ENCODE peak calls at places on chromosome 17, in ten cellular contexts. Y is NCI-H1105; L is nephron progenitor cell; X is T follicular helper cell; W is bronchial epithelial cell; A is MG63; I is KG1; J is activated CD4-positive, alpha-beta T cell treated with anti-CD3 and anti-CD28 coated beads, Interleukin-2, amount 50 U/mL, for 1 hour; N is NCI-H1694 treated with DMSO at 0.1 percent for 48 hours; P is left colon. B is an unnamed sample.

GRCh38 chr17:73718912-73719311 is 74.7 kb upstream of the SDK2 start:
- DNase-seq in Y (no peak), X (no peak), P (no peak), I (no peak), J (no peak), W (no peak), L (no peak), N (no peak), A (no peak), B (no peak)

GRCh38 chr17:58332720-58333395 is 4.3 kb upstream of the TSPOAP1 start:
- DNase-seq in L (no peak), J (no peak), P (no peak), Y (no peak), I (peak; percentile 91), W (no peak), A (no peak), X (no peak), N (no peak), B (no peak)

GRCh38 chr17:40427002-40427491 is 9.4 kb upstream of the TOP2A start:
- DNase-seq in N (no peak), I (no peak), W (no peak), Y (no peak), A (no peak), L (no peak), P (no peak), X (no peak), J (no peak), B (no peak)

GRCh38 chr17:72737291-72737690 is 355.2 kb downstream of the SLC39A11 start:
- DNase-seq in L (no peak), J (no peak), Y (no peak), I (no peak), W (no peak), P (no peak), A (no peak), X (no peak), N (no peak), B (no peak)

GRCh38 chr17:4161560-4162221 is 18.7 kb downstream of the CYB5D2 start:
- DNase-seq in N (no peak), W (no peak), I (no peak), X (no peak), L (no peak), Y (no peak), P (no peak), J (no peak), A (peak; percentile 31), B (no peak)

GRCh38 chr17:57739402-57740224 is 5.5 kb downstream of the CCDC182 start:
- DNase-seq in X (no peak), I (no peak), J (no peak), N (peak; percentile 77), P (no peak), L (no peak), W (peak; percentile 58), Y (peak; percentile 29), A (no peak), B (peak; percentile 46)

GRCh38 chr17:14019186-14019956 is 49.9 kb upstream of the COX10 start:
- DNase-seq in P (no peak), I (no peak), L (no peak), Y (no peak), J (no peak), A (peak; percentile 57), X (no peak), W (peak; percentile 33), N (no peak), B (peak; percentile 10)

GRCh38 chr17:32445075-32445427 is 741 bp downstream of the PSMD11 start:
- DNase-seq in X (peak; percentile 17), J (peak; percentile 27), Y (no peak), I (no peak), A (peak; percentile 71), P (no peak), L (peak; percentile 42), W (peak; percentile 82), N (no peak), B (peak; percentile 78)

GRCh38 chr17:48472485-48473281 is 42.7 kb upstream of the SKAP1 start:
- DNase-seq in A (peak; percentile 77), L (peak; percentile 56), N (no peak), Y (peak; percentile 72), X (no peak), I (no peak), J (no peak), W (peak; percentile 58), P (no peak), B (peak; percentile 67)

GRCh38 chr17:273994-274832 is 78.4 kb downstream of the RPH3AL start:
- DNase-seq in L (no peak), Y (no peak), X (no peak), A (no peak), W (no peak), I (no peak), N (no peak), J (no peak), P (no peak), B (no peak)

GRCh38 chr17:60874772-60875171 is 197.1 kb downstream of the BCAS3 start:
- DNase-seq in N (no peak), I (no peak), P (no peak), W (no peak), Y (no peak), X (no peak), J (no peak), L (no peak), A (no peak), B (no peak)

GRCh38 chr17:73757324-73757942 is 113.2 kb upstream of the SDK2 start:
- DNase-seq in P (no peak), A (no peak), Y (peak; percentile 95), L (no peak), I (no peak), N (no peak), J (no peak), X (no peak), W (no peak), B (no peak)

GRCh38 chr17:34703533-34703932 is 124.2 kb downstream of the TMEM132E start:
- DNase-seq in X (no peak), P (peak; percentile 57), I (peak; percentile 5), A (peak; percentile 27), Y (no peak), W (peak; percentile 13), L (peak; percentile 93), N (no peak), J (peak; percentile 7), B (peak; percentile 5)

GRCh38 chr17:40615295-40615988 is 32.2 kb downstream of the SMARCE1 start:
- DNase-seq in P (peak; percentile 65), J (peak; percentile 48), X (peak; percentile 39), A (peak; percentile 23), Y (no peak), L (peak; percentile 44), I (no peak), W (peak; percentile 50), N (no peak), B (peak; percentile 67)

GRCh38 chr17:31581022-31581483 is 189.6 kb downstream of the RAB11FIP4 start:
- DNase-seq in Y (no peak), I (no peak), W (peak; percentile 23), L (no peak), J (no peak), X (no peak), P (peak; percentile 63), A (peak; percentile 98), N (no peak), B (peak; percentile 83)

GRCh38 chr17:66220079-66220835 is 9.0 kb downstream of the APOH start:
- DNase-seq in I (no peak), L (no peak), X (no peak), A (no peak), J (no peak), Y (no peak), P (no peak), W (no peak), N (no peak), B (no peak)

GRCh38 chr17:61139219-61139618 is 260.4 kb upstream of the TBX2 start:
- DNase-seq in A (peak; percentile 7), L (no peak), X (peak; percentile 37), I (peak; percentile 73), W (peak; percentile 49), J (peak; percentile 50), P (peak; percentile 33), Y (no peak), N (no peak), B (peak; percentile 56)

GRCh38 chr17:49015179-49015923 is 18.2 kb downstream of the IGF2BP1 start:
- DNase-seq in P (no peak), J (no peak), X (no peak), A (no peak), L (no peak), N (no peak), W (no peak), Y (no peak), I (no peak), B (no peak)

GRCh38 chr17:74217036-74217725 is 3.8 kb downstream of the TTYH2 start:
- DNase-seq in P (no peak), X (no peak), L (no peak), I (no peak), J (no peak), Y (no peak), A (no peak), N (peak; percentile 94), W (no peak), B (no peak)

GRCh38 chr17:42704495-42705494 is 22.5 kb downstream of the CNTNAP1 start:
- DNase-seq in I (no peak), X (no peak), N (no peak), J (no peak), W (no peak), A (no peak), P (no peak), L (no peak), Y (no peak), B (no peak)

GRCh38 chr17:61466246-61466645 is 14.0 kb downstream of the TBX4 start:
- DNase-seq in W (no peak), L (no peak), I (no peak), J (no peak), X (no peak), N (no peak), A (no peak), Y (no peak), P (no peak), B (no peak)

GRCh38 chr17:76091526-76092285 is 11.9 kb downstream of the EXOC7 start:
- DNase-seq in A (no peak), N (no peak), W (no peak), I (peak; percentile 21), X (no peak), J (no peak), P (no peak), L (no peak), Y (no peak), B (no peak)

GRCh38 chr17:79647456-79647915 is 36.6 kb upstream of the RBFOX3 start:
- DNase-seq in N (no peak), X (no peak), I (no peak), L (no peak), J (no peak), Y (no peak), P (no peak), A (no peak), W (no peak), B (no peak)

GRCh38 chr17:78891406-78892061 is 11.5 kb downstream of the CEP295NL start:
- DNase-seq in Y (no peak), I (no peak), A (no peak), N (no peak), X (no peak), J (no peak), P (no peak), W (no peak), L (no peak), B (no peak)

GRCh38 chr17:75785770-75786538 is 1.3 kb downstream of the UNK start:
- DNase-seq in X (no peak), I (no peak), J (no peak), W (peak; percentile 72), L (no peak), P (no peak), A (no peak), N (no peak), Y (no peak), B (peak; percentile 44)

GRCh38 chr17:65020284-65020683 is 36.3 kb downstream of the GNA13 start:
- DNase-seq in Y (no peak), I (no peak), J (no peak), N (no peak), P (no peak), W (peak; percentile 83), A (no peak), X (no peak), L (no peak), B (peak; percentile 74)

GRCh38 chr17:81002409-81003361 is 11.0 kb downstream of the CHMP6 start:
- DNase-seq in Y (peak; percentile 79), N (no peak), P (peak; percentile 90), X (no peak), A (peak; percentile 74), I (no peak), W (peak; percentile 62), J (no peak), L (no peak), B (peak; percentile 65)

GRCh38 chr17:13601317-13601775 is 383 bp downstream of the HS3ST3A1 start:
- DNase-seq in N (no peak), J (no peak), A (peak; percentile 8), I (no peak), W (no peak), P (peak; percentile 7), Y (no peak), X (no peak), L (no peak), B (no peak)